ENCODE peak calls at places on chromosomes 1 and 21, in five cellular contexts. N, B, A, J and M are unnamed samples.

GRCh38 chr1:6003568-6004411 is 11.6 kb upstream of the NPHP4 start:
- DNase-seq in N (no peak), B (peak), A (no peak), J (peak), M (peak)

GRCh38 chr1:36560177-36560576 is 77.5 kb upstream of the CSF3R start:
- DNase-seq in N (no peak), B (no peak), A (no peak), J (peak), M (no peak)

GRCh38 chr21:37557261-37557950 is 190.8 kb downstream of the DYRK1A start:
- DNase-seq in N (no peak), B (no peak), A (no peak), J (no peak), M (peak)

GRCh38 chr1:214520544-214521165 is 30.7 kb downstream of the PTPN14 start:
- DNase-seq in N (no peak), B (no peak), A (no peak), J (no peak), M (no peak)

GRCh38 chr1:22506130-22506692 is 54.6 kb downstream of the ZBTB40 start:
- DNase-seq in N (no peak), B (no peak), A (no peak), J (no peak), M (no peak)

GRCh38 chr1:150696151-150696550 is 803 bp downstream of the GOLPH3L start:
- DNase-seq in N (no peak), B (no peak), A (no peak), J (no peak), M (no peak)

GRCh38 chr1:217333939-217334338 is 297.0 kb downstream of the GPATCH2 start:
- DNase-seq in N (peak), B (peak), A (peak), J (peak), M (peak)

GRCh38 chr1:163085041-163085903 is 16.1 kb downstream of the RGS4 start:
- DNase-seq in N (peak), B (peak), A (no peak), J (no peak), M (no peak)

GRCh38 chr1:60149254-60149653 is 75.7 kb upstream of the C1orf87 start:
- DNase-seq in N (peak), B (peak), A (peak), J (no peak), M (no peak)

GRCh38 chr1:145706282-145706681 is 886 bp downstream of the PDZK1 start:
- DNase-seq in N (no peak), B (no peak), A (peak), J (no peak), M (no peak)